ENCODE peak calls at places on chromosome 17, in five cellular contexts. K, X, L, U and V are unnamed samples.
A peak's percentile ranks its signal among the peaks of the same experiment; 100 is the strongest.

GRCh38 chr17:66943484-66943883 is 21.0 kb upstream of the CACNG4 start:
- DNase-seq in K (no peak), X (no peak), L (no peak), U (no peak), V (no peak)

GRCh38 chr17:71055128-71055527 is 885.8 kb downstream of the KCNJ2 start:
- DNase-seq in K (no peak), X (no peak), L (peak; percentile 66), U (no peak), V (peak; percentile 55)

GRCh38 chr17:306536-307294 is 45.9 kb downstream of the RPH3AL start:
- DNase-seq in K (no peak), X (no peak), L (no peak), U (no peak), V (no peak)

GRCh38 chr17:82793974-82794620 is 42.2 kb downstream of the TBCD start:
- DNase-seq in K (no peak), X (no peak), L (peak; percentile 53), U (peak; percentile 48), V (no peak)

GRCh38 chr17:58416937-58417299 is 416 bp downstream of the RNF43 start:
- DNase-seq in K (no peak), X (no peak), L (no peak), U (no peak), V (no peak)

GRCh38 chr17:59804910-59805381 is 87.8 kb downstream of the TUBD1 start:
- DNase-seq in K (no peak), X (peak; percentile 68), L (peak; percentile 61), U (no peak), V (no peak)

GRCh38 chr17:75124041-75124818 is 7.3 kb downstream of the NT5C start:
- DNase-seq in K (peak; percentile 31), X (no peak), L (peak; percentile 65), U (no peak), V (peak; percentile 97)

GRCh38 chr17:30095507-30096244 is 20.9 kb upstream of the NSRP1 start:
- DNase-seq in K (no peak), X (peak; percentile 37), L (peak; percentile 79), U (no peak), V (peak; percentile 83)

GRCh38 chr17:49515196-49515770 is 20.2 kb downstream of the NGFR start:
- DNase-seq in K (no peak), X (peak; percentile 89), L (peak; percentile 99), U (no peak), V (peak; percentile 55)

GRCh38 chr17:77543779-77544178 is 403.0 kb downstream of the SEC14L1 start:
- DNase-seq in K (no peak), X (no peak), L (no peak), U (no peak), V (no peak)

GRCh38 chr17:29155235-29155965 is 24.8 kb downstream of the MYO18A start:
- DNase-seq in K (peak; percentile 33), X (no peak), L (peak; percentile 48), U (no peak), V (peak; percentile 87)

GRCh38 chr17:50514936-50515702 is 6.9 kb downstream of the MYCBPAP start:
- DNase-seq in K (no peak), X (no peak), L (no peak), U (no peak), V (peak; percentile 45)

GRCh38 chr17:57567278-57567677 is 177.8 kb downstream of the CCDC182 start:
- DNase-seq in K (no peak), X (no peak), L (no peak), U (peak; percentile 90), V (no peak)

GRCh38 chr17:17363638-17364337 is 60.6 kb downstream of the NT5M start:
- DNase-seq in K (no peak), X (no peak), L (no peak), U (no peak), V (no peak)

GRCh38 chr17:30091771-30092170 is 24.8 kb upstream of the NSRP1 start:
- DNase-seq in K (no peak), X (no peak), L (peak; percentile 72), U (no peak), V (peak; percentile 50)